ENCODE peak calls at places on chromosomes 7 and 10, in eight cellular contexts. One of them, this sample, is unnamed.

GRCh38 chr7:106114735-106115383 is 2.7 kb upstream of the SYPL1 start:
- DNase-seq in iPS DF 6.9: no peak
- DNase-seq in Daoy: no peak
- DNase-seq in nephron progenitor cell: no peak
- DNase-seq in non-pigmented ciliary epithelial cell: no peak
- DNase-seq in T follicular helper cell: no peak
- DNase-seq in choroid plexus epithelial cell: no peak
- DNase-seq in MV-4-11: no peak
- DNase-seq in this sample: no peak

GRCh38 chr7:50783801-50784507 is 1.3 kb upstream of the GRB10 start:
- DNase-seq in iPS DF 6.9: no peak
- DNase-seq in MV-4-11: no peak
- DNase-seq in non-pigmented ciliary epithelial cell: no peak
- DNase-seq in nephron progenitor cell: no peak
- DNase-seq in T follicular helper cell: no peak
- DNase-seq in choroid plexus epithelial cell: peak
- DNase-seq in Daoy: no peak
- DNase-seq in this sample: no peak

GRCh38 chr10:44193156-44193555 is 191.7 kb downstream of the CXCL12 start:
- DNase-seq in iPS DF 6.9: no peak
- DNase-seq in MV-4-11: no peak
- DNase-seq in non-pigmented ciliary epithelial cell: no peak
- DNase-seq in Daoy: no peak
- DNase-seq in T follicular helper cell: no peak
- DNase-seq in nephron progenitor cell: no peak
- DNase-seq in choroid plexus epithelial cell: no peak
- DNase-seq in this sample: peak

GRCh38 chr7:118629898-118630469 is 405.5 kb downstream of the ANKRD7 start:
- DNase-seq in Daoy: no peak
- DNase-seq in MV-4-11: no peak
- DNase-seq in iPS DF 6.9: no peak
- DNase-seq in choroid plexus epithelial cell: no peak
- DNase-seq in nephron progenitor cell: no peak
- DNase-seq in T follicular helper cell: no peak
- DNase-seq in non-pigmented ciliary epithelial cell: no peak
- DNase-seq in this sample: no peak

GRCh38 chr10:87596351-87596750 is 63.3 kb upstream of the PAPSS2 start:
- DNase-seq in non-pigmented ciliary epithelial cell: no peak
- DNase-seq in T follicular helper cell: no peak
- DNase-seq in iPS DF 6.9: no peak
- DNase-seq in choroid plexus epithelial cell: no peak
- DNase-seq in Daoy: no peak
- DNase-seq in MV-4-11: peak
- DNase-seq in nephron progenitor cell: no peak
- DNase-seq in this sample: no peak

GRCh38 chr7:47040795-47041194 is 541.1 kb downstream of the TNS3 start:
- DNase-seq in T follicular helper cell: no peak
- DNase-seq in choroid plexus epithelial cell: peak
- DNase-seq in nephron progenitor cell: peak
- DNase-seq in non-pigmented ciliary epithelial cell: no peak
- DNase-seq in MV-4-11: no peak
- DNase-seq in Daoy: peak
- DNase-seq in iPS DF 6.9: no peak
- DNase-seq in this sample: peak

GRCh38 chr7:129836983-129837382 is 115.8 kb downstream of the UBE2H start:
- DNase-seq in choroid plexus epithelial cell: no peak
- DNase-seq in MV-4-11: no peak
- DNase-seq in nephron progenitor cell: no peak
- DNase-seq in T follicular helper cell: no peak
- DNase-seq in Daoy: no peak
- DNase-seq in non-pigmented ciliary epithelial cell: no peak
- DNase-seq in iPS DF 6.9: no peak
- DNase-seq in this sample: no peak

GRCh38 chr10:125158528-125159485 is 1.6 kb downstream of the CTBP2 start:
- DNase-seq in MV-4-11: peak
- DNase-seq in iPS DF 6.9: no peak
- DNase-seq in Daoy: peak
- DNase-seq in T follicular helper cell: no peak
- DNase-seq in non-pigmented ciliary epithelial cell: no peak
- DNase-seq in choroid plexus epithelial cell: peak
- DNase-seq in nephron progenitor cell: peak
- DNase-seq in this sample: peak

GRCh38 chr7:158259671-158260423 is 327.8 kb downstream of the PTPRN2 start:
- DNase-seq in choroid plexus epithelial cell: no peak
- DNase-seq in non-pigmented ciliary epithelial cell: no peak
- DNase-seq in iPS DF 6.9: no peak
- DNase-seq in Daoy: no peak
- DNase-seq in MV-4-11: no peak
- DNase-seq in nephron progenitor cell: no peak
- DNase-seq in T follicular helper cell: no peak
- DNase-seq in this sample: no peak

GRCh38 chr7:45176091-45176490 is 18.5 kb downstream of the RAMP3 start:
- DNase-seq in Daoy: no peak
- DNase-seq in non-pigmented ciliary epithelial cell: no peak
- DNase-seq in choroid plexus epithelial cell: no peak
- DNase-seq in T follicular helper cell: no peak
- DNase-seq in nephron progenitor cell: no peak
- DNase-seq in iPS DF 6.9: no peak
- DNase-seq in MV-4-11: no peak
- DNase-seq in this sample: no peak

GRCh38 chr7:4040031-4040928 is 641.8 kb upstream of the FOXK1 start:
- DNase-seq in iPS DF 6.9: peak
- DNase-seq in MV-4-11: no peak
- DNase-seq in nephron progenitor cell: no peak
- DNase-seq in non-pigmented ciliary epithelial cell: no peak
- DNase-seq in T follicular helper cell: no peak
- DNase-seq in Daoy: no peak
- DNase-seq in choroid plexus epithelial cell: no peak
- DNase-seq in this sample: no peak

GRCh38 chr10:4766449-4766848 is 59.6 kb upstream of the AKR1E2 start:
- DNase-seq in non-pigmented ciliary epithelial cell: no peak
- DNase-seq in choroid plexus epithelial cell: no peak
- DNase-seq in Daoy: no peak
- DNase-seq in T follicular helper cell: no peak
- DNase-seq in iPS DF 6.9: no peak
- DNase-seq in MV-4-11: no peak
- DNase-seq in nephron progenitor cell: no peak
- DNase-seq in this sample: peak

GRCh38 chr10:33179056-33179455 is 155.4 kb downstream of the NRP1 start:
- DNase-seq in Daoy: peak
- DNase-seq in T follicular helper cell: no peak
- DNase-seq in MV-4-11: no peak
- DNase-seq in nephron progenitor cell: no peak
- DNase-seq in non-pigmented ciliary epithelial cell: no peak
- DNase-seq in choroid plexus epithelial cell: no peak
- DNase-seq in iPS DF 6.9: no peak
- DNase-seq in this sample: no peak

GRCh38 chr10:132750936-132751335 is 35.0 kb downstream of the NKX6-2 start:
- DNase-seq in nephron progenitor cell: no peak
- DNase-seq in T follicular helper cell: no peak
- DNase-seq in choroid plexus epithelial cell: no peak
- DNase-seq in iPS DF 6.9: no peak
- DNase-seq in MV-4-11: no peak
- DNase-seq in non-pigmented ciliary epithelial cell: no peak
- DNase-seq in Daoy: no peak
- DNase-seq in this sample: no peak

GRCh38 chr10:23343591-23344225 is 889 bp downstream of the C10orf67 start:
- DNase-seq in Daoy: peak
- DNase-seq in iPS DF 6.9: peak
- DNase-seq in MV-4-11: no peak
- DNase-seq in choroid plexus epithelial cell: peak
- DNase-seq in non-pigmented ciliary epithelial cell: no peak
- DNase-seq in T follicular helper cell: peak
- DNase-seq in nephron progenitor cell: peak
- DNase-seq in this sample: peak

GRCh38 chr7:134473861-134474291 is 15.0 kb upstream of the AKR1B1 start:
- DNase-seq in choroid plexus epithelial cell: peak
- DNase-seq in T follicular helper cell: no peak
- DNase-seq in nephron progenitor cell: no peak
- DNase-seq in MV-4-11: no peak
- DNase-seq in Daoy: peak
- DNase-seq in iPS DF 6.9: no peak
- DNase-seq in non-pigmented ciliary epithelial cell: no peak
- DNase-seq in this sample: no peak

GRCh38 chr7:117777335-117778150 is 95.7 kb downstream of the CTTNBP2 start:
- DNase-seq in MV-4-11: no peak
- DNase-seq in choroid plexus epithelial cell: no peak
- DNase-seq in iPS DF 6.9: no peak
- DNase-seq in Daoy: no peak
- DNase-seq in nephron progenitor cell: no peak
- DNase-seq in non-pigmented ciliary epithelial cell: no peak
- DNase-seq in T follicular helper cell: no peak
- DNase-seq in this sample: peak

GRCh38 chr10:121411006-121411405 is 187.2 kb downstream of the FGFR2 start:
- DNase-seq in non-pigmented ciliary epithelial cell: no peak
- DNase-seq in nephron progenitor cell: no peak
- DNase-seq in choroid plexus epithelial cell: no peak
- DNase-seq in Daoy: no peak
- DNase-seq in MV-4-11: no peak
- DNase-seq in iPS DF 6.9: no peak
- DNase-seq in T follicular helper cell: no peak
- DNase-seq in this sample: peak

GRCh38 chr7:6210973-6211372 is 61.5 kb downstream of the CYTH3 start:
- DNase-seq in choroid plexus epithelial cell: no peak
- DNase-seq in Daoy: no peak
- DNase-seq in MV-4-11: no peak
- DNase-seq in nephron progenitor cell: no peak
- DNase-seq in iPS DF 6.9: no peak
- DNase-seq in non-pigmented ciliary epithelial cell: no peak
- DNase-seq in T follicular helper cell: no peak
- DNase-seq in this sample: no peak

GRCh38 chr7:28180364-28181147 is at the start of gene JAZF1:
- DNase-seq in non-pigmented ciliary epithelial cell: no peak
- DNase-seq in MV-4-11: no peak
- DNase-seq in nephron progenitor cell: peak
- DNase-seq in Daoy: peak
- DNase-seq in T follicular helper cell: peak
- DNase-seq in choroid plexus epithelial cell: peak
- DNase-seq in iPS DF 6.9: peak
- DNase-seq in this sample: peak

GRCh38 chr7:50499092-50499491 is 48.9 kb upstream of the FIGNL1 start:
- DNase-seq in iPS DF 6.9: no peak
- DNase-seq in Daoy: no peak
- DNase-seq in nephron progenitor cell: no peak
- DNase-seq in non-pigmented ciliary epithelial cell: no peak
- DNase-seq in T follicular helper cell: no peak
- DNase-seq in MV-4-11: no peak
- DNase-seq in choroid plexus epithelial cell: no peak
- DNase-seq in this sample: no peak

GRCh38 chr7:127803626-127804025 is 151.6 kb downstream of the SND1 start:
- DNase-seq in iPS DF 6.9: no peak
- DNase-seq in non-pigmented ciliary epithelial cell: no peak
- DNase-seq in choroid plexus epithelial cell: no peak
- DNase-seq in Daoy: no peak
- DNase-seq in MV-4-11: no peak
- DNase-seq in nephron progenitor cell: no peak
- DNase-seq in T follicular helper cell: no peak
- DNase-seq in this sample: no peak

GRCh38 chr10:24722131-24722675 is 1.5 kb downstream of the ARHGAP21 start:
- DNase-seq in choroid plexus epithelial cell: peak
- DNase-seq in T follicular helper cell: no peak
- DNase-seq in non-pigmented ciliary epithelial cell: no peak
- DNase-seq in nephron progenitor cell: no peak
- DNase-seq in Daoy: no peak
- DNase-seq in MV-4-11: peak
- DNase-seq in iPS DF 6.9: no peak
- DNase-seq in this sample: no peak

GRCh38 chr10:114408112-114408967 is 4.0 kb upstream of the AFAP1L2 start:
- DNase-seq in non-pigmented ciliary epithelial cell: no peak
- DNase-seq in Daoy: no peak
- DNase-seq in choroid plexus epithelial cell: no peak
- DNase-seq in iPS DF 6.9: no peak
- DNase-seq in T follicular helper cell: no peak
- DNase-seq in nephron progenitor cell: no peak
- DNase-seq in MV-4-11: no peak
- DNase-seq in this sample: no peak

GRCh38 chr10:121792198-121792597 is 135.6 kb downstream of the ATE1 start:
- DNase-seq in nephron progenitor cell: no peak
- DNase-seq in T follicular helper cell: no peak
- DNase-seq in Daoy: peak
- DNase-seq in non-pigmented ciliary epithelial cell: peak
- DNase-seq in MV-4-11: no peak
- DNase-seq in choroid plexus epithelial cell: peak
- DNase-seq in iPS DF 6.9: no peak
- DNase-seq in this sample: no peak

GRCh38 chr7:954330-955238 is at the start of gene ADAP1:
- DNase-seq in iPS DF 6.9: no peak
- DNase-seq in MV-4-11: peak
- DNase-seq in choroid plexus epithelial cell: peak
- DNase-seq in T follicular helper cell: peak
- DNase-seq in non-pigmented ciliary epithelial cell: no peak
- DNase-seq in nephron progenitor cell: peak
- DNase-seq in Daoy: peak
- DNase-seq in this sample: peak

This sample was measured in left kidney.